ENCODE peak calls at places on chromosomes 3 and 15, in ten cellular contexts. Q is ureter; H is NCI-H2081; D is activated T-helper 1 cell treated with anti-CD3 and anti-CD28 coated beads, Interleukin-12 subunit alpha, Interleukin-12 subunit beta, Interleukin-2, Interleukin-4 antibody, amounts not matched to agents 30 ng/mL and 10 ng/mL and 1 ng/mL, durations not matched to agents 14 hours and 24 hours and 36 hours; V is activated CD8-positive, alpha-beta memory T cell treated with anti-CD3 and anti-CD28 coated beads, Interleukin-2, amount 50 U/mL, for 48 hours; K is head of caudate nucleus; O is activated T-cell treated with anti-CD3 and anti-CD28 coated beads, Interleukin-2, amount 50 U/mL, for 72 hours; I is LoVo; L is B cell; X is NCI-H345. W is an unnamed sample.

GRCh38 chr15:41940441-41940857 is 31.9 kb downstream of the EHD4 start:
- DNase-seq in Q (peak; percentile 31), H (no peak), D (peak; percentile 46), V (peak; percentile 79), K (no peak), O (peak; percentile 73), I (no peak), L (no peak), X (no peak), W (no peak)

GRCh38 chr15:40111888-40112287 is 3.2 kb upstream of the BMF start:
- DNase-seq in Q (no peak), H (no peak), D (no peak), V (no peak), K (no peak), O (no peak), I (no peak), L (no peak), X (no peak), W (no peak)

GRCh38 chr3:74651239-74651638 is 36.8 kb upstream of the CNTN3 start:
- DNase-seq in Q (no peak), H (no peak), D (no peak), V (no peak), K (no peak), O (no peak), I (no peak), L (no peak), X (no peak), W (no peak)

GRCh38 chr3:65945480-65945879 is 93.2 kb downstream of the MAGI1 start:
- DNase-seq in Q (no peak), H (no peak), D (no peak), V (no peak), K (no peak), O (no peak), I (no peak), L (no peak), X (no peak), W (no peak)

GRCh38 chr3:104510091-104510860 is 856.4 kb upstream of the ALCAM start:
- DNase-seq in Q (no peak), H (peak; percentile 30), D (no peak), V (no peak), K (no peak), O (no peak), I (no peak), L (no peak), X (no peak), W (no peak)

GRCh38 chr3:59456852-59457485 is 407.1 kb upstream of the CFAP20DC start:
- DNase-seq in Q (no peak), H (no peak), D (peak; percentile 42), V (no peak), K (no peak), O (peak; percentile 69), I (no peak), L (no peak), X (no peak), W (no peak)

GRCh38 chr15:86231864-86232801 is 152.5 kb downstream of the AGBL1 start:
- DNase-seq in Q (no peak), H (no peak), D (no peak), V (peak; percentile 61), K (peak; percentile 6), O (peak; percentile 37), I (peak; percentile 50), L (no peak), X (peak; percentile 23), W (no peak)

GRCh38 chr3:123583563-123583962 is 1.3 kb downstream of the HACD2 start:
- DNase-seq in Q (no peak), H (no peak), D (no peak), V (no peak), K (no peak), O (no peak), I (no peak), L (no peak), X (no peak), W (no peak)

GRCh38 chr3:10322355-10322715 is 1.4 kb upstream of the SEC13 start:
- DNase-seq in Q (no peak), H (peak; percentile 12), D (peak; percentile 24), V (no peak), K (no peak), O (peak; percentile 19), I (no peak), L (peak; percentile 37), X (peak; percentile 3), W (no peak)

GRCh38 chr3:166223120-166223519 is 385.9 kb upstream of the BCHE start:
- DNase-seq in Q (no peak), H (no peak), D (no peak), V (no peak), K (no peak), O (no peak), I (no peak), L (no peak), X (no peak), W (no peak)

GRCh38 chr3:184620101-184620798 is 58.7 kb downstream of the EPHB3 start:
- DNase-seq in Q (no peak), H (no peak), D (no peak), V (no peak), K (no peak), O (no peak), I (no peak), L (no peak), X (no peak), W (no peak)

GRCh38 chr3:112136959-112137693 is 4.1 kb upstream of the GCSAM start:
- DNase-seq in Q (no peak), H (peak; percentile 66), D (no peak), V (no peak), K (peak; percentile 30), O (no peak), I (peak; percentile 53), L (peak; percentile 65), X (peak; percentile 15), W (no peak)

GRCh38 chr3:4633078-4634004 is 140.2 kb downstream of the ITPR1 start:
- DNase-seq in Q (no peak), H (peak; percentile 16), D (no peak), V (no peak), K (no peak), O (no peak), I (peak; percentile 44), L (peak; percentile 48), X (peak; percentile 54), W (no peak)

GRCh38 chr15:57537072-57537471 is 54.6 kb upstream of the MYZAP start:
- DNase-seq in Q (no peak), H (peak; percentile 60), D (no peak), V (no peak), K (peak; percentile 65), O (no peak), I (no peak), L (no peak), X (peak; percentile 75), W (peak; percentile 52)

GRCh38 chr3:9727041-9727595 is 4.4 kb upstream of the BRPF1 start:
- DNase-seq in Q (no peak), H (no peak), D (peak; percentile 40), V (peak; percentile 74), K (no peak), O (peak; percentile 58), I (no peak), L (peak; percentile 72), X (peak; percentile 13), W (no peak)

GRCh38 chr15:38647683-38648082 is 83.1 kb upstream of the RASGRP1 start:
- DNase-seq in Q (no peak), H (no peak), D (no peak), V (no peak), K (no peak), O (no peak), I (no peak), L (no peak), X (peak; percentile 2), W (no peak)

GRCh38 chr3:38739931-38740330 is 76.1 kb downstream of the SCN10A start:
- DNase-seq in Q (no peak), H (no peak), D (no peak), V (no peak), K (no peak), O (no peak), I (no peak), L (no peak), X (no peak), W (no peak)

GRCh38 chr3:45987368-45988099 is 8.1 kb downstream of the FYCO1 start:
- DNase-seq in Q (no peak), H (no peak), D (no peak), V (no peak), K (no peak), O (no peak), I (no peak), L (no peak), X (no peak), W (no peak)

GRCh38 chr15:55224892-55225291 is 28.2 kb upstream of the RSL24D1 start:
- DNase-seq in Q (no peak), H (no peak), D (peak; percentile 11), V (no peak), K (no peak), O (no peak), I (no peak), L (peak; percentile 19), X (no peak), W (no peak)

GRCh38 chr3:102714567-102714966 is 279.8 kb downstream of the ZPLD1 start:
- DNase-seq in Q (no peak), H (no peak), D (no peak), V (no peak), K (no peak), O (no peak), I (no peak), L (no peak), X (no peak), W (no peak)

GRCh38 chr3:184456476-184456875 is 76.6 kb downstream of the CHRD start:
- DNase-seq in Q (no peak), H (no peak), D (no peak), V (no peak), K (no peak), O (no peak), I (no peak), L (no peak), X (no peak), W (no peak)

GRCh38 chr3:46484911-46485696 is 12.7 kb upstream of the RTP3 start:
- DNase-seq in Q (no peak), H (peak; percentile 28), D (no peak), V (no peak), K (no peak), O (no peak), I (no peak), L (no peak), X (peak; percentile 39), W (no peak)

GRCh38 chr3:143476965-143477640 is 357.5 kb downstream of the CHST2 start:
- DNase-seq in Q (no peak), H (no peak), D (no peak), V (no peak), K (no peak), O (no peak), I (no peak), L (no peak), X (no peak), W (no peak)

GRCh38 chr15:78691167-78691872 is 50.3 kb upstream of the CHRNB4 start:
- DNase-seq in Q (no peak), H (no peak), D (no peak), V (peak; percentile 30), K (no peak), O (no peak), I (no peak), L (no peak), X (no peak), W (no peak)

GRCh38 chr15:60835974-60836373 is 357.0 kb upstream of the ICE2 start:
- DNase-seq in Q (no peak), H (no peak), D (no peak), V (no peak), K (no peak), O (no peak), I (no peak), L (no peak), X (no peak), W (no peak)

GRCh38 chr15:68204776-68205557 is at the start of gene CALML4:
- DNase-seq in Q (peak; percentile 79), H (peak; percentile 64), D (no peak), V (no peak), K (peak; percentile 33), O (no peak), I (peak; percentile 95), L (no peak), X (no peak), W (no peak)

W was measured in GOT3.